ENCODE peak calls at places on chromosomes 1 and 21, in four cellular contexts. B is AG04450, A is GM23338, F is ascending aorta. G is an unnamed sample.

GRCh38 chr21:45894107-45894810 is 87.3 kb upstream of the COL6A1 start:
- DNase-seq in A (no peak), B (peak; percentile 46), F (no peak), G (no peak)

GRCh38 chr1:71350805-71351204 is 270.0 kb upstream of the ZRANB2 start:
- DNase-seq in A (no peak), F (no peak), B (no peak), G (no peak)

GRCh38 chr1:234726359-234726836 is 116.4 kb upstream of the IRF2BP2 start:
- DNase-seq in A (peak; percentile 36), B (no peak), F (no peak), G (peak; percentile 39)

GRCh38 chr1:53091841-53092645 is 30.0 kb downstream of the PODN start:
- DNase-seq in A (no peak), B (no peak), F (no peak), G (peak; percentile 54)

GRCh38 chr1:84479998-84480397 is 932 bp downstream of the RPF1 start:
- DNase-seq in A (no peak), B (no peak), F (no peak), G (peak; percentile 9)

GRCh38 chr1:96041470-96041869 is 680.1 kb upstream of the PTBP2 start:
- DNase-seq in B (no peak), F (no peak), A (no peak), G (no peak)

GRCh38 chr21:26965567-26966359 is 1.1 kb downstream of the ADAMTS5 start:
- DNase-seq in F (peak; percentile 63), A (peak; percentile 89), B (no peak), G (peak; percentile 86)

GRCh38 chr21:41119901-41120300 is 48.1 kb upstream of the BACE2 start:
- DNase-seq in B (no peak), F (no peak), A (no peak), G (no peak)

GRCh38 chr1:23558140-23558871 is 995 bp downstream of the ID3 start:
- DNase-seq in F (no peak), B (no peak), A (peak; percentile 66), G (peak; percentile 77)

GRCh38 chr1:37721565-37721964 is 29.2 kb downstream of the CDCA8 start:
- DNase-seq in A (peak; percentile 47), F (no peak), B (no peak), G (peak; percentile 62)

GRCh38 chr1:204826970-204827369 is 43.7 kb upstream of the NFASC start:
- DNase-seq in F (peak; percentile 12), B (no peak), A (peak; percentile 91), G (peak; percentile 82)

GRCh38 chr1:203268901-203269653 is 36.2 kb upstream of the BTG2 start:
- DNase-seq in B (no peak), F (no peak), A (peak; percentile 90), G (peak; percentile 80)

GRCh38 chr21:43645414-43645891 is 13.8 kb downstream of the HSF2BP start:
- DNase-seq in F (peak; percentile 80), A (peak; percentile 72), B (peak; percentile 42), G (peak; percentile 67)

GRCh38 chr1:30748098-30748698 is 9.4 kb downstream of the LAPTM5 start:
- DNase-seq in B (no peak), A (no peak), F (no peak), G (no peak)

GRCh38 chr1:208141793-208142192 is 102.4 kb downstream of the PLXNA2 start:
- DNase-seq in A (no peak), B (no peak), F (no peak), G (no peak)

GRCh38 chr1:183227382-183227781 is 41.3 kb downstream of the LAMC2 start:
- DNase-seq in A (no peak), F (no peak), B (no peak), G (no peak)

GRCh38 chr1:49026230-49026811 is 249.6 kb upstream of the BEND5 start:
- DNase-seq in A (no peak), B (no peak), F (no peak), G (no peak)

GRCh38 chr1:67013573-67013972 is 40.4 kb downstream of the SLC35D1 start:
- DNase-seq in F (no peak), B (peak; percentile 68), A (no peak), G (no peak)

GRCh38 chr1:162342452-162342983 is 34.1 kb downstream of the SPATA46 start:
- DNase-seq in B (no peak), F (no peak), A (no peak), G (no peak)

GRCh38 chr1:161198877-161199431 is at the start of gene ADAMTS4:
- DNase-seq in F (peak; percentile 86), B (peak; percentile 48), A (peak; percentile 63), G (peak; percentile 73)

GRCh38 chr1:36710008-36710407 is 227.3 kb upstream of the CSF3R start:
- DNase-seq in B (no peak), A (no peak), F (no peak), G (no peak)

GRCh38 chr1:187691439-187691838 is 862.7 kb downstream of the PLA2G4A start:
- DNase-seq in A (no peak), B (peak; percentile 65), F (no peak), G (no peak)

DNA sequence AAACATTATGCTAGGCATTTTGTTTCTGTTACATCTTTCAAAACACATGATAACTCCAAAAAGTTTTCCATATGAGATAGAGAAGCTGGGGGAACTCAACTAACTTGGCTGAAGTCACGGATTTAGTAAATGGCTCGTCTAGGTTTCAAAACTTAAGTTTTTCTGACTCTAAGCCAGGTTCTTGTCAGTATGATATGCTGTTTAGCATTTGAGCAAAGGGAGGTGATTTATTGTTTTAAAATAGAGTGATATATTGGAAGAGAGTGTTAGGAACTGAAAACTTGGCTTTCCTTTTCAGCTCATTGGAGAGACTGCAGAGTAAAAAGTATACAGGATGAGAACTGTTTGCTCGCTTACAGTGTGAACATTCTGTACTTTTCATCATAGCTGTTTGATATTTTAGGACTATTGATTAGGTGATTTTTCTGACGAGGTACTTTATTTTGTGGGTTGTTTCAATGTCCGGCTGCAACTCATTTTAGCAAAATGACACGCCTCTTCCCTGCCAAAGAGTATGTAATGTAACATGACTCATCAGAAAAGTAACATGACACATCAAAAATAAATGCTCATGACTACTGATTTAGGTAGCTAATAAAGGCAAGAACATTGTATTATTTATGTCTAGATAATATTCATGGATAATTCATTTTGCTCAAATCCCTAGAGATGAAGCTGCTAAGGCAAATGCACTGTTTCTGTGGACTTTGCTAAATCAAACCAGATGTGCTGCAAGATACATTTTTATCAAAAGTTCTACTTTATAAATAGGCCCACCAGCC is 355.1 kb downstream of the GPATCH2 start:
- DNase-seq in F (no peak), B (peak; percentile 24), A (no peak), G (no peak)
- H3K4me3 ChIP-seq in F (no peak overlapping the region), B (no peak overlapping the region), A (no peak overlapping the region), G (no peak overlapping the region)

GRCh38 chr1:201505505-201505893 is 1.4 kb downstream of the CSRP1 start:
- DNase-seq in F (peak; percentile 78), A (no peak), B (no peak), G (peak; percentile 55)
- H3K4me3 ChIP-seq in F (peak overlapping the region; percentile 97), A (no peak overlapping the region), B (peak overlapping the region; percentile 85), G (no peak overlapping the region)

GRCh38 chr1:202213361-202214088 is 19.9 kb downstream of the LGR6 start:
- DNase-seq in F (no peak), B (no peak), A (peak; percentile 89), G (peak; percentile 94)
- H3K4me3 ChIP-seq in F (peak overlapping the region; percentile 52), B (no peak overlapping the region), A (peak overlapping the region; percentile 72), G (peak overlapping the region; percentile 78)

GRCh38 chr1:78577257-78578100 is 42.8 kb upstream of the IFI44L start:
- DNase-seq in B (no peak), F (no peak), A (no peak), G (no peak)
- H3K4me3 ChIP-seq in B (no peak overlapping the region), F (no peak overlapping the region), A (no peak overlapping the region), G (no peak overlapping the region)

GRCh38 chr1:233599542-233600073 is 14.3 kb upstream of the KCNK1 start:
- DNase-seq in B (no peak), A (no peak), F (no peak), G (no peak)
- H3K4me3 ChIP-seq in B (no peak overlapping the region), A (no peak overlapping the region), F (no peak overlapping the region), G (no peak overlapping the region)

GRCh38 chr1:64932962-64933295 is 33.4 kb downstream of the JAK1 start:
- DNase-seq in F (no peak), A (no peak), B (no peak), G (no peak)

GRCh38 chr1:64929221-64929620 is 37.1 kb downstream of the JAK1 start:
- DNase-seq in B (no peak), F (no peak), A (no peak), G (no peak)

GRCh38 chr1:64923294-64923718 is 43.0 kb downstream of the JAK1 start:
- DNase-seq in B (no peak), A (no peak), F (no peak), G (no peak)

GRCh38 chr1:64925594-64925993 is 40.8 kb downstream of the JAK1 start:
- DNase-seq in A (no peak), F (no peak), B (no peak), G (no peak)

GRCh38 chr1:64928325-64928724 is 38.0 kb downstream of the JAK1 start:
- DNase-seq in B (no peak), A (peak; percentile 37), F (no peak), G (no peak)
- H3K4me3 ChIP-seq in B (no peak overlapping the region), A (no peak overlapping the region), F (no peak overlapping the region), G (no peak overlapping the region)

DNA sequence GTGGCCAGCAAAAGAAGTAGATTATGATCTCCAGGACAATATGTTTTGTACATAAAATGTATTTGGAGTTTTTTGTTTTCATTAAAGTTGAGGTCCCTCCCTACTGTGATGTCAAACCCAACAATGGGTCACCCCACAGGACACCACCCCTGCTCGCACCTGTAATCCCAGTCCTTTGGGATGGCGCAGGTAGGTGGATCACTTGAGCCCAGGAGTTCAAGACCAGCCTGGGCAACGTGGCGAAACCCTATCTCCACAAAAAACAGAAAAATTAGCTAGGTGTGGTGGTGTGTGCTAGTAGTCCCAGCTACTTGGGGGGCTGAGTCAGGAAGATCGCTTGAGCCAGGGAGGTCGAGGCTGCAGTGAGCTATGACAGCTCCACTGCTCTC is 9.0 kb downstream of the ZBTB17 start:
- DNase-seq in F (peak; percentile 53), A (no peak), B (no peak), G (no peak)
- H3K4me3 ChIP-seq in F (no peak overlapping the region), A (no peak overlapping the region), B (no peak overlapping the region), G (no peak overlapping the region)